ENCODE peak calls at places on chromosomes 2 and 18, in seven cellular contexts. U is effector memory CD4-positive, alpha-beta T cell; H is heart right ventricle; O is OCI-LY7; B is transverse colon; Z is dorsolateral prefrontal cortex; T is A549. F is an unnamed sample.

GRCh38 chr2:205612661-205613060 is 69.6 kb upstream of the NRP2 start:
- DNase-seq in Z (no peak), O (no peak), T (no peak), U (no peak), H (no peak), B (no peak), F (no peak)

GRCh38 chr2:78541451-78542267 is 483.8 kb upstream of the REG3G start:
- DNase-seq in T (no peak), H (no peak), Z (no peak), U (no peak), B (no peak), O (no peak), F (peak)

GRCh38 chr2:234983011-234983726 is 31.4 kb downstream of the SH3BP4 start:
- DNase-seq in B (peak), Z (no peak), H (no peak), U (no peak), T (no peak), O (peak), F (no peak)

GRCh38 chr2:45595724-45596435 is 15.2 kb downstream of the SRBD1 start:
- DNase-seq in U (no peak), O (no peak), T (no peak), H (no peak), B (peak), Z (no peak), F (no peak)

GRCh38 chr2:114527330-114527983 is 85.0 kb downstream of the DPP10 start:
- DNase-seq in T (no peak), H (no peak), B (no peak), Z (no peak), O (no peak), U (no peak), F (no peak)

GRCh38 chr18:78561757-78562445 is 417.7 kb upstream of the SALL3 start:
- DNase-seq in B (no peak), U (no peak), Z (peak), O (no peak), H (no peak), T (no peak), F (no peak)

GRCh38 chr2:240301256-240301795 is 134.1 kb upstream of the GPC1 start:
- DNase-seq in Z (no peak), H (no peak), B (no peak), T (no peak), O (no peak), U (no peak), F (no peak)

GRCh38 chr2:104969564-104969963 is 68.3 kb upstream of the MRPS9 start:
- DNase-seq in B (no peak), H (no peak), O (peak), T (no peak), U (no peak), Z (no peak), F (peak)

GRCh38 chr18:48405108-48405507 is 4.1 kb downstream of the ZBTB7C start:
- DNase-seq in Z (no peak), B (no peak), T (no peak), H (no peak), U (no peak), O (no peak), F (no peak)

GRCh38 chr2:47108638-47109372 is 46.3 kb downstream of the STPG4 start:
- DNase-seq in U (no peak), T (no peak), B (no peak), H (no peak), Z (no peak), O (no peak), F (no peak)

GRCh38 chr2:172927381-172928357 is 148.0 kb upstream of the MAP3K20 start:
- DNase-seq in H (no peak), Z (no peak), T (no peak), U (no peak), O (no peak), B (no peak), F (no peak)

GRCh38 chr2:207142461-207142860 is 23.3 kb downstream of the KLF7 start:
- DNase-seq in H (no peak), U (no peak), B (no peak), T (no peak), O (no peak), Z (no peak), F (no peak)

GRCh38 chr2:20390524-20391123 is 40.0 kb upstream of the PUM2 start:
- DNase-seq in H (no peak), U (no peak), B (no peak), Z (no peak), O (no peak), T (no peak), F (no peak)

GRCh38 chr2:191318037-191318728 is 73.0 kb downstream of the MYO1B start:
- DNase-seq in B (peak), Z (no peak), H (no peak), U (no peak), T (no peak), O (no peak), F (no peak)
- H3K27ac ChIP-seq in B (peak), Z (no peak), H (peak), U (no peak), T (peak), O (no peak), F (no peak)

GRCh38 chr2:54638103-54638502 is 85.4 kb upstream of the EML6 start:
- DNase-seq in B (no peak), H (no peak), O (peak), U (no peak), Z (no peak), T (no peak), F (no peak)
- H3K27ac ChIP-seq in B (no peak), H (peak), O (peak), U (no peak), Z (no peak), T (no peak), F (no peak)

GRCh38 chr18:395481-396250 is 104.8 kb downstream of the COLEC12 start:
- DNase-seq in T (no peak), H (no peak), U (no peak), B (no peak), O (no peak), Z (no peak), F (no peak)

GRCh38 chr18:393558-393957 is 106.9 kb downstream of the COLEC12 start:
- DNase-seq in B (no peak), Z (no peak), O (no peak), T (no peak), U (no peak), H (no peak), F (no peak)

GRCh38 chr18:392926-393325 is 107.6 kb downstream of the COLEC12 start:
- DNase-seq in U (no peak), Z (no peak), O (no peak), B (no peak), T (no peak), H (no peak), F (no peak)

GRCh38 chr18:394997-395383 is 105.5 kb downstream of the COLEC12 start:
- DNase-seq in T (no peak), Z (no peak), U (no peak), O (no peak), H (no peak), B (no peak), F (no peak)

DNA sequence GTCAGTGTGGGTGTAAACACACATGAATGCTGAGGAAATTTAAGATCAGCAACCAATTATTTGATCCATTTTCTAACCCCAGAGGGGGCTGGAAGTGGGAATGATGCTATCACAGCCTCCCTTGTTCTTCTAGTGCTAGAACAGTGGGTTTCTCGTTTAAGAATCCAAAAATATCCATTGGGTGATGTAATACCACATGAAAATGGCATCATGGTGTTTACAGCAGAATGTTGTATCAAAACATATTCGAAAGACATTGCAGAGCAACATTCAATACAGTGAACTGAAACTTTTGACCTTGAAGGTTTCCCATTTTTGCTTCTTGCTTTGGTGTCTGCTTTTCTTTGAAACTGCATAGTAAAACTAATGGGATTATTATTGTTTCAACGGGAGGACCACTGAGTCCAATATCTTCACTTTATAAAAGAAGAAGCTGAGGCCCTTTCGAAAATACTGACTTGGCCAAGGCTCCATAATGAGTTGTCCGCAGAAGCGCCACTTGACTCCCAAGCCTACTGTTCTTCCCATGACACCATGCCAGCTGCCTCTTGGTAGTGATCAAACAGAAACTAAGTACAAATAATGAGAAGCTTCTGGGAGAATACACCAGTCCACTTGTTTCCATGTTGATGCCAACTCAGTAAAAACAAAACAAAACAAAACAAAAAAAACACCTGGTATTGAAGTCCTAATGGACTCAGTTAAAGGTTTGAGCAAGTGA is 106.1 kb downstream of the COLEC12 start:
- DNase-seq in Z (no peak), H (no peak), U (no peak), B (no peak), O (no peak), T (no peak), F (no peak)
- H3K27ac ChIP-seq in Z (no peak), H (no peak), U (no peak), B (peak), O (no peak), T (no peak), F (peak)

GRCh38 chr2:169010180-169010579 is 20.9 kb downstream of the ABCB11 start:
- DNase-seq in H (no peak), B (no peak), T (no peak), O (no peak), Z (no peak), U (no peak), F (no peak)
- H3K27ac ChIP-seq in H (no peak), B (peak), T (no peak), O (no peak), Z (no peak), U (no peak), F (no peak)

DNA sequence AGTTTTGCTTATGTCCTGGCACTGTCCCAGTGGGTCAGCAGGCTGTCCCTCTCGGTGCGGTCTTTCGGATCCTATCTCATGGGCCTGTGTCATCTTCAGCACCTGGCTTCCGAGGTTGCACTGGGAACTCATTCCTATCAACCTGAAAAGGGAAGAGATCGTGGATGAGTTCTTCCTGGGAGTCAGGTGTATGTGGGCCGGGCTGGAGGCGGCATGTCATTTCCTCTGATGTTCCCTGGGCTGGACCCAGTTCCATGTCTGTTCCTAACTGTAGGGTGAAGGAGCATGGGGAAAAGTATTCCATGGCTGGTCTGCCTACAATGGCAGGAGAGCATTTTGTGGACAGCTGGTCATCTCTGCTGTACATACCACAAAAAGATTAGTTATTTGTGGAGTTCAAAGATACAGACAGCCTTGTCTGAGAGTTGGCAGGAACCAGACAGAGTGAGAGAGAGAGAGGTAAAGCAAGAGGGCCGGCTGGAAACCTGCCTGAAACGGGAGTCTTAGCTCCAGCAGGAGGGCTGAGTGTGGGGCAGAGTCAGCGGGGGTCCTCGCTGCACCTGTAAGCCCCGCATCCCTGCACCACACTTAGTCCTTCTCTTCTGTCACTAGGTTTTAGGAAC is 25.2 kb downstream of the FAM228A start:
- DNase-seq in T (no peak), O (no peak), Z (no peak), H (no peak), B (no peak), U (no peak), F (no peak)
- H3K27ac ChIP-seq in T (no peak), O (no peak), Z (no peak), H (no peak), B (no peak), U (no peak), F (no peak)

GRCh38 chr2:54079331-54079730 is 36.1 kb upstream of the ACYP2 start:
- DNase-seq in B (no peak), U (no peak), Z (no peak), T (no peak), H (no peak), O (no peak), F (no peak)
- H3K27ac ChIP-seq in B (no peak), U (no peak), Z (peak), T (no peak), H (no peak), O (no peak), F (no peak)